ENCODE peak calls at places on chromosomes 3 and 15, in eight cellular contexts. G is K562, C is H1, W is HepG2, N is A549, M is SK-N-SH, L is GM12878, X is endothelial cell of umbilical vein. E is an unnamed sample.

GRCh38 chr3:151584603-151585002 is 123.7 kb upstream of the IGSF10 start:
- DNase-seq in M (no peak), G (peak), L (peak), X (peak), W (no peak), C (no peak), N (no peak), E (peak)

GRCh38 chr3:175150812-175151411 is 291.8 kb downstream of the NAALADL2 start:
- DNase-seq in C (no peak), X (no peak), M (no peak), N (no peak), L (no peak), G (no peak), W (no peak), E (no peak)

GRCh38 chr15:37907136-37907535 is 27.3 kb upstream of the TMCO5A start:
- DNase-seq in N (no peak), C (no peak), G (no peak), X (no peak), W (no peak), L (no peak), M (no peak), E (no peak)

GRCh38 chr3:98359993-98360675 is 6.5 kb downstream of the OR5K4 start:
- DNase-seq in X (no peak), L (peak), C (no peak), W (peak), M (no peak), G (peak), N (no peak), E (peak)

GRCh38 chr15:63172376-63173115 is 15.3 kb upstream of the RPS27L start:
- DNase-seq in L (no peak), N (no peak), G (no peak), C (peak), W (no peak), X (no peak), M (no peak), E (no peak)

GRCh38 chr15:38819343-38819858 is 254.8 kb upstream of the RASGRP1 start:
- DNase-seq in G (no peak), W (no peak), L (no peak), N (no peak), X (no peak), C (no peak), M (no peak), E (no peak)

GRCh38 chr15:98838387-98839259 is 169.0 kb downstream of the PGPEP1L start:
- DNase-seq in C (no peak), M (no peak), W (no peak), L (no peak), X (no peak), N (no peak), G (no peak), E (no peak)

GRCh38 chr15:75207618-75208500 is 6.2 kb downstream of the C15orf39 start:
- DNase-seq in C (no peak), G (no peak), N (no peak), X (no peak), L (no peak), M (no peak), W (no peak), E (no peak)

GRCh38 chr3:133745981-133746721 is at the start of gene TF:
- DNase-seq in G (no peak), W (peak), C (no peak), X (no peak), L (no peak), M (peak), N (no peak), E (no peak)

GRCh38 chr3:10772230-10773161 is 43.5 kb upstream of the SLC6A11 start:
- DNase-seq in C (peak), M (peak), N (peak), X (no peak), W (peak), G (peak), L (no peak), E (peak)

GRCh38 chr3:49792371-49793150 is 6.2 kb upstream of the IP6K1 start:
- DNase-seq in G (no peak), C (no peak), W (no peak), X (no peak), L (no peak), N (no peak), M (peak), E (no peak)

GRCh38 chr3:197137741-197138140 is 108.1 kb upstream of the MELTF start:
- DNase-seq in W (no peak), L (no peak), M (no peak), G (no peak), N (no peak), C (no peak), X (no peak), E (no peak)

GRCh38 chr3:37494206-37494605 is 319.8 kb upstream of the LRRFIP2 start:
- DNase-seq in C (no peak), G (no peak), N (no peak), W (no peak), M (no peak), X (no peak), L (no peak), E (peak)

GRCh38 chr3:159764211-159765024 is 224.2 kb upstream of the IL12A start:
- DNase-seq in G (peak), C (peak), N (peak), W (no peak), M (peak), L (no peak), X (no peak), E (no peak)

GRCh38 chr3:43153189-43154083 is 47.6 kb upstream of the POMGNT2 start:
- DNase-seq in N (no peak), C (no peak), G (no peak), W (no peak), L (no peak), M (no peak), X (no peak), E (no peak)

GRCh38 chr3:43152649-43153048 is 46.8 kb upstream of the POMGNT2 start:
- DNase-seq in X (peak), W (no peak), G (no peak), L (no peak), N (no peak), M (peak), C (no peak), E (no peak)

GRCh38 chr3:43156812-43157455 is 51.1 kb upstream of the POMGNT2 start:
- DNase-seq in C (no peak), M (no peak), N (no peak), G (no peak), X (no peak), L (no peak), W (no peak), E (no peak)

GRCh38 chr3:43155016-43155415 is 49.1 kb upstream of the POMGNT2 start:
- DNase-seq in N (no peak), L (no peak), G (no peak), M (no peak), X (no peak), C (no peak), W (no peak), E (no peak)

GRCh38 chr3:43155464-43156121 is 49.7 kb upstream of the POMGNT2 start:
- DNase-seq in X (peak), W (peak), M (no peak), G (peak), C (peak), L (no peak), N (peak), E (peak)
- TF ChIP-seq MAX in X (no peak), W (no peak), M (no peak), G (no peak), C (no peak), L (no peak), N (no peak), E (no peak)

DNA sequence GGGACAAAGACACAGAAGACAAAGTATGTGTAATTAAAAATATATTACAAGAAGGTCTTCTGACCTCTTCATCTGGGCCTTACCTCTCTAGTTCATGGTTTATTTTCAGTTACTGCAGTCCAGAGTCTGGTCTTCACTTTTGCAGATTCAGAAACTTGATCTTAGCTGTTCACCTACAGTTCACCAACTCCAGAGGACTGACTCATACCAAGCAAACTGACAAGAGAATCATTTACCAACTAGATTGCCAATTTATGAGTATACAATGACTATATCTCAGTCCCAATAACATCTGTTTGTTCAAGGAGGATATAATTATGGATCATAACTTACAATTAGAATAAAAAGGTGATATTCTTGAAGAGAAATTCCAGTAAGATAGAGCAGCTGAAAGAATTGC is 9.0 kb downstream of the P2RY1 start:
- DNase-seq in W (no peak), C (no peak), M (no peak), G (no peak), X (no peak), L (no peak), N (no peak), E (no peak)
- H3K4me3 ChIP-seq in W (no peak), C (no peak), M (no peak), G (no peak), X (no peak), L (no peak), N (no peak), E (no peak)

GRCh38 chr15:66947471-66947870 is 117.9 kb upstream of the SMAD3 start:
- DNase-seq in C (no peak), L (no peak), M (no peak), X (no peak), W (no peak), G (no peak), N (no peak), E (no peak)
- TF ChIP-seq MAX in C (no peak), L (no peak), M (no peak), X (no peak), W (no peak), G (no peak), N (no peak), E (no peak)

DNA sequence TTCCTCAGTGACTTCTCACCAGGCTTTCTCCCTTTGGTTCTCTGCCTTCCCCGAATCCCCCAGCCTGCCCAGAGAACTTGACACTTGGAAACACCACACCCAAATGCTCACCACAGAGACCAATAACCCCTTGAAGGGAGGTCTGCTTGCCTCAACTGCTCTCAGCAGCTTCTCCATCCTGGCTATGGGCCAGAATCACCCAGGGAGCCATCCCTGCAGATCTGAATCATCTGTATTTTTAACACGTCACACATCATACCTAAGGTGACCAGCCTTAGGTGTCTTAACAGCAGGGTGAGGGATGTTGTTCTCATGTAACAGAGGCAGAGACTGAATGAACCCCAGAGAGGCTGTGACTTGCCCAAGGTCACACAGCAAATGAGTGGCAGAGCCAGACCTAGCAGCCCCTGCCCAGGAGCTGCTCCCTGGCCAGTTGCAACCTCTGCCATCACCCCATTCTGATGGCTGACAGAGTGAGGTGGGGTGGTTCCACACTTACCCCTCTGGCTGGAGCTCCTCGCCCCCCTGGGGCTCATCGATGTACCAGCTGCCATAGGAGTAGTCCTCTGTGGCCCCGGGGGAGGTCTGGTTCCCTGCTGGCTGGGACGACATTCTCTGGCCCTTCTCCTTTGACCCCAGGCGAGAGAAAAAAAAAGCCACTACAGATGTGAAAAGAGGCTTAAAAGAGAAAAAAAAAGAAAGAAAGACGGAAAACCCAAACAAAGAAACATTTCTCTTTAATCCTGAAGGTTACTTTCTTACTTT is 749 bp downstream of the STRA6 start:
- DNase-seq in C (no peak), M (peak), X (no peak), L (no peak), W (no peak), G (no peak), N (no peak), E (no peak)
- H3K4me3 ChIP-seq in C (peak), M (peak), X (no peak), L (no peak), W (no peak), G (no peak), N (peak), E (peak)

DNA sequence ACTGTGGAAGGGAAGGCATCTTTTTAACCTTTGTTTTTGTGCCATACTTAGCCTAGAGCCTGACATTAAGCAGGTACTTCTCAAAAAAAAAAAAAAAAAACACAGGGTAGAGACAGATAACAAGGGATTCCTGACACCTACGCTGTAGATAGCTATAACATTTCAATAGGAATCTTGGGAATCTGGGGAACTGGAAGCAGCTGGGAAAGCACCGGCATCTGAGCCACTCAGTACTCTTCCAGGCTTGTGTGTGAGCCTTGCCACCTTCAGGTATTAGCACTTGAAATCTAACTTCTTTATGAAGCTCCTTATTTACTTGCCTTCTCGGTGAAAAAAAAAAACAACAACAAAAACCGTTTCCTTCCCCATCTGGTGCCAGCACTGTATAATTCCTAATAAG is 46.8 kb downstream of the PIK3CA start:
- DNase-seq in N (no peak), C (no peak), G (no peak), L (no peak), M (no peak), W (no peak), X (no peak), E (no peak)
- TF ChIP-seq MAX in N (no peak), C (no peak), G (no peak), L (no peak), M (no peak), W (no peak), X (no peak), E (no peak)

DNA sequence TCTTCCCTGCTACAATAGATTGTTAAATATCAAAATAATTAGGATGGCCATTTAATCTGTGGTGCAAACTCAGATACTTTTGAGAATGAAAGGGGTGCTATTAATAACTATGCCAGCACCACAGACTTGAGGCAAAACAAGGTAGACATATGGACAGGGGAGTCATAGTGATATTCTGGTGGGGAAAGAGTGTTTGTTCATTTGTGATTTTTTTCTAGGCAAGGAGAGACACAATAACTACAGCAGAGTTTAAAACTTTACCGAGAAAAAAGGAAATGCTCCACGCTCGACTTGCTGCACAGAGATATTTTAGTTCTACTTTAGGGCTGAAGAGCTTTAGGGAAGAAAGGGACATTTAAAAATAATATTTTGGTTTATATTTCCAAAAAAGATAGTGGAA is 611.2 kb upstream of the GRM7 start:
- DNase-seq in X (no peak), C (no peak), M (no peak), W (no peak), N (no peak), G (no peak), L (no peak), E (no peak)
- H3K4me3 ChIP-seq in X (no peak), C (no peak), M (no peak), W (no peak), N (no peak), G (no peak), L (peak), E (no peak)

GRCh38 chr15:58548308-58549012 is 116.7 kb downstream of the LIPC start:
- DNase-seq in C (no peak), M (no peak), X (no peak), L (no peak), G (no peak), W (no peak), N (no peak), E (no peak)

GRCh38 chr15:58545307-58546065 is 113.7 kb downstream of the LIPC start:
- DNase-seq in L (no peak), M (no peak), N (no peak), C (no peak), W (no peak), G (peak), X (no peak), E (no peak)

GRCh38 chr15:58547628-58548307 is 116.0 kb downstream of the LIPC start:
- DNase-seq in G (no peak), W (no peak), C (no peak), M (no peak), N (no peak), X (no peak), L (no peak), E (no peak)

GRCh38 chr15:58546066-58546591 is 114.3 kb downstream of the LIPC start:
- DNase-seq in G (no peak), N (no peak), L (no peak), C (no peak), X (no peak), W (no peak), M (no peak), E (no peak)

GRCh38 chr15:58546635-58547627 is 115.1 kb downstream of the LIPC start:
- DNase-seq in L (no peak), C (no peak), M (peak), G (peak), X (peak), W (peak), N (peak), E (no peak)
- TF ChIP-seq MAX in L (no peak), C (no peak), M (peak), G (no peak), X (no peak), W (no peak), N (peak), E (no peak)

GRCh38 chr3:192409203-192409837 is 318.0 kb downstream of the FGF12 start:
- DNase-seq in L (no peak), W (no peak), N (peak), M (peak), C (peak), X (peak), G (no peak), E (no peak)
- H3K4me3 ChIP-seq in L (no peak), W (no peak), N (peak), M (no peak), C (peak), X (peak), G (no peak), E (no peak)

GRCh38 chr3:150098621-150099020 is 127.9 kb upstream of the PFN2 start:
- DNase-seq in N (no peak), X (no peak), M (no peak), L (no peak), C (no peak), G (no peak), W (no peak), E (no peak)
- TF ChIP-seq MAX in N (no peak), X (no peak), M (no peak), L (no peak), C (no peak), G (no peak), W (no peak), E (no peak)

GRCh38 chr3:122357828-122358617 is 25.0 kb downstream of the MIX23 start:
- DNase-seq in G (no peak), C (no peak), W (no peak), M (peak), X (no peak), N (no peak), L (no peak), E (no peak)
- H3K4me3 ChIP-seq in G (no peak), C (no peak), W (no peak), M (no peak), X (no peak), N (no peak), L (no peak), E (no peak)